ENCODE peak calls at places on chromosomes 16 and 17, in seven cellular contexts. One of them, this sample, is unnamed.

GRCh38 chr17:69055334-69055733 is 5.4 kb downstream of the ABCA9 start:
- DNase-seq in IMR-90: no peak
- DNase-seq in BJ: no peak
- DNase-seq in AG10803: no peak
- DNase-seq in NB4: no peak
- DNase-seq in A549: no peak
- DNase-seq in glutamatergic neuron: no peak
- DNase-seq in this sample: no peak

GRCh38 chr17:49031965-49032928 is 35.1 kb downstream of the IGF2BP1 start:
- DNase-seq in IMR-90: peak; percentile 81
- DNase-seq in BJ: no peak
- DNase-seq in AG10803: peak; percentile 77
- DNase-seq in NB4: peak; percentile 82
- DNase-seq in A549: peak; percentile 87
- DNase-seq in glutamatergic neuron: peak; percentile 38
- DNase-seq in this sample: no peak

GRCh38 chr17:76243826-76244679 is 3.8 kb upstream of the RNF157 start:
- DNase-seq in IMR-90: no peak
- DNase-seq in BJ: no peak
- DNase-seq in AG10803: peak; percentile 73
- DNase-seq in NB4: no peak
- DNase-seq in A549: no peak
- DNase-seq in glutamatergic neuron: no peak
- DNase-seq in this sample: no peak

GRCh38 chr17:33200116-33200515 is 93.0 kb downstream of the ASIC2 start:
- DNase-seq in IMR-90: peak; percentile 6
- DNase-seq in BJ: no peak
- DNase-seq in AG10803: peak; percentile 52
- DNase-seq in NB4: no peak
- DNase-seq in A549: peak; percentile 40
- DNase-seq in glutamatergic neuron: no peak
- DNase-seq in this sample: no peak

GRCh38 chr17:44065668-44066203 is 735 bp downstream of the LSM12 start:
- DNase-seq in IMR-90: no peak
- DNase-seq in BJ: no peak
- DNase-seq in AG10803: no peak
- DNase-seq in NB4: no peak
- DNase-seq in A549: no peak
- DNase-seq in glutamatergic neuron: no peak
- DNase-seq in this sample: no peak

GRCh38 chr16:84176192-84177053 is 10.4 kb downstream of the TAF1C start:
- DNase-seq in IMR-90: no peak
- DNase-seq in BJ: no peak
- DNase-seq in AG10803: no peak
- DNase-seq in NB4: peak; percentile 19
- DNase-seq in A549: no peak
- DNase-seq in glutamatergic neuron: no peak
- DNase-seq in this sample: no peak

GRCh38 chr16:55470533-55471371 is 8.2 kb upstream of the MMP2 start:
- DNase-seq in IMR-90: no peak
- DNase-seq in BJ: no peak
- DNase-seq in AG10803: peak; percentile 78
- DNase-seq in NB4: peak; percentile 31
- DNase-seq in A549: no peak
- DNase-seq in glutamatergic neuron: no peak
- DNase-seq in this sample: no peak

GRCh38 chr16:15494231-15494630 is 59.8 kb downstream of the BMERB1 start:
- DNase-seq in IMR-90: peak; percentile 56
- DNase-seq in BJ: no peak
- DNase-seq in AG10803: peak; percentile 77
- DNase-seq in NB4: no peak
- DNase-seq in A549: peak; percentile 65
- DNase-seq in glutamatergic neuron: no peak
- DNase-seq in this sample: no peak

GRCh38 chr16:49556252-49557069 is 182.9 kb downstream of the C16orf78 start:
- DNase-seq in IMR-90: peak; percentile 35
- DNase-seq in BJ: no peak
- DNase-seq in AG10803: peak; percentile 7
- DNase-seq in NB4: peak; percentile 40
- DNase-seq in A549: peak; percentile 31
- DNase-seq in glutamatergic neuron: peak; percentile 36
- DNase-seq in this sample: no peak

GRCh38 chr16:24364596-24364995 is 108.5 kb downstream of the CACNG3 start:
- DNase-seq in IMR-90: no peak
- DNase-seq in BJ: no peak
- DNase-seq in AG10803: no peak
- DNase-seq in NB4: no peak
- DNase-seq in A549: no peak
- DNase-seq in glutamatergic neuron: no peak
- DNase-seq in this sample: no peak

GRCh38 chr17:79843917-79844815 is 4.9 kb upstream of the CBX4 start:
- DNase-seq in IMR-90: peak; percentile 61
- DNase-seq in BJ: no peak
- DNase-seq in AG10803: peak; percentile 73
- DNase-seq in NB4: peak; percentile 54
- DNase-seq in A549: peak; percentile 75
- DNase-seq in glutamatergic neuron: peak; percentile 68
- DNase-seq in this sample: no peak

GRCh38 chr16:80347002-80347401 is 193.8 kb upstream of the DYNLRB2 start:
- DNase-seq in IMR-90: no peak
- DNase-seq in BJ: no peak
- DNase-seq in AG10803: no peak
- DNase-seq in NB4: no peak
- DNase-seq in A549: no peak
- DNase-seq in glutamatergic neuron: no peak
- DNase-seq in this sample: no peak

GRCh38 chr16:1096164-1097082 is at the start of gene C1QTNF8:
- DNase-seq in IMR-90: no peak
- DNase-seq in BJ: no peak
- DNase-seq in AG10803: no peak
- DNase-seq in NB4: no peak
- DNase-seq in A549: no peak
- DNase-seq in glutamatergic neuron: no peak
- DNase-seq in this sample: no peak

GRCh38 chr16:57510016-57510871 is 24.0 kb upstream of the DOK4 start:
- DNase-seq in IMR-90: no peak
- DNase-seq in BJ: no peak
- DNase-seq in AG10803: no peak
- DNase-seq in NB4: no peak
- DNase-seq in A549: no peak
- DNase-seq in glutamatergic neuron: no peak
- DNase-seq in this sample: no peak

GRCh38 chr17:38733315-38734234 is 3.4 kb downstream of the CISD3 start:
- DNase-seq in IMR-90: no peak
- DNase-seq in BJ: no peak
- DNase-seq in AG10803: no peak
- DNase-seq in NB4: peak; percentile 51
- DNase-seq in A549: peak; percentile 67
- DNase-seq in glutamatergic neuron: no peak
- DNase-seq in this sample: no peak

GRCh38 chr17:82310877-82311276 is 6.5 kb downstream of the CD7 start:
- DNase-seq in IMR-90: no peak
- DNase-seq in BJ: no peak
- DNase-seq in AG10803: no peak
- DNase-seq in NB4: no peak
- DNase-seq in A549: no peak
- DNase-seq in glutamatergic neuron: no peak
- DNase-seq in this sample: no peak

GRCh38 chr16:88526906-88527185 is 43.4 kb upstream of the ZC3H18 start:
- DNase-seq in IMR-90: no peak
- DNase-seq in BJ: no peak
- DNase-seq in AG10803: no peak
- DNase-seq in NB4: no peak
- DNase-seq in A549: no peak
- DNase-seq in glutamatergic neuron: no peak
- DNase-seq in this sample: no peak

GRCh38 chr17:82280537-82280936 is 7.0 kb upstream of the CSNK1D start:
- DNase-seq in IMR-90: no peak
- DNase-seq in BJ: no peak
- DNase-seq in AG10803: no peak
- DNase-seq in NB4: no peak
- DNase-seq in A549: no peak
- DNase-seq in glutamatergic neuron: no peak
- DNase-seq in this sample: no peak

GRCh38 chr17:32111141-32111771 is 31.0 kb upstream of the RHOT1 start:
- DNase-seq in IMR-90: peak; percentile 68
- DNase-seq in BJ: no peak
- DNase-seq in AG10803: no peak
- DNase-seq in NB4: peak; percentile 66
- DNase-seq in A549: peak; percentile 68
- DNase-seq in glutamatergic neuron: peak; percentile 40
- DNase-seq in this sample: no peak

GRCh38 chr16:58128181-58128631 is 975 bp downstream of the CFAP20 start:
- DNase-seq in IMR-90: no peak
- DNase-seq in BJ: no peak
- DNase-seq in AG10803: peak; percentile 17
- DNase-seq in NB4: peak; percentile 9
- DNase-seq in A549: no peak
- DNase-seq in glutamatergic neuron: no peak
- DNase-seq in this sample: no peak

GRCh38 chr16:19881028-19881427 is 3.6 kb downstream of the GPRC5B start:
- DNase-seq in IMR-90: no peak
- DNase-seq in BJ: no peak
- DNase-seq in AG10803: no peak
- DNase-seq in NB4: no peak
- DNase-seq in A549: no peak
- DNase-seq in glutamatergic neuron: no peak
- DNase-seq in this sample: no peak
- TF ChIP-seq CTCF in IMR-90: no peak
- TF ChIP-seq CTCF in BJ: no peak
- TF ChIP-seq CTCF in AG10803: no peak
- TF ChIP-seq CTCF in NB4: no peak
- TF ChIP-seq CTCF in A549: no peak
- TF ChIP-seq CTCF in glutamatergic neuron: no peak
- TF ChIP-seq CTCF in this sample: no peak

GRCh38 chr16:21300309-21301167 is 22.4 kb upstream of the CRYM start:
- DNase-seq in IMR-90: peak; percentile 100
- DNase-seq in BJ: peak; percentile 100
- DNase-seq in AG10803: peak; percentile 100
- DNase-seq in NB4: peak; percentile 96
- DNase-seq in A549: peak; percentile 99
- DNase-seq in glutamatergic neuron: peak; percentile 77
- DNase-seq in this sample: peak; percentile 88
- TF ChIP-seq CTCF in IMR-90: peak; percentile 99
- TF ChIP-seq CTCF in BJ: peak; percentile 92
- TF ChIP-seq CTCF in AG10803: peak; percentile 95
- TF ChIP-seq CTCF in NB4: peak; percentile 79
- TF ChIP-seq CTCF in A549: peak; percentile 97
- TF ChIP-seq CTCF in glutamatergic neuron: no peak
- TF ChIP-seq CTCF in this sample: peak; percentile 22

GRCh38 chr17:18248300-18248731 is 10.2 kb downstream of the FLII start:
- DNase-seq in IMR-90: peak; percentile 71
- DNase-seq in BJ: no peak
- DNase-seq in AG10803: peak; percentile 59
- DNase-seq in NB4: peak; percentile 82
- DNase-seq in A549: peak; percentile 83
- DNase-seq in glutamatergic neuron: peak; percentile 78
- DNase-seq in this sample: peak; percentile 69
- TF ChIP-seq CTCF in IMR-90: peak; percentile 66
- TF ChIP-seq CTCF in BJ: peak; percentile 79
- TF ChIP-seq CTCF in AG10803: peak; percentile 70
- TF ChIP-seq CTCF in NB4: peak; percentile 74
- TF ChIP-seq CTCF in A549: peak; percentile 86
- TF ChIP-seq CTCF in glutamatergic neuron: peak; percentile 59
- TF ChIP-seq CTCF in this sample: peak; percentile 83

GRCh38 chr17:67615011-67615561 is 102.7 kb upstream of the NOL11 start:
- DNase-seq in IMR-90: no peak
- DNase-seq in BJ: no peak
- DNase-seq in AG10803: no peak
- DNase-seq in NB4: no peak
- DNase-seq in A549: no peak
- DNase-seq in glutamatergic neuron: peak; percentile 56
- DNase-seq in this sample: no peak
- TF ChIP-seq CTCF in IMR-90: no peak
- TF ChIP-seq CTCF in BJ: no peak
- TF ChIP-seq CTCF in AG10803: no peak
- TF ChIP-seq CTCF in NB4: no peak
- TF ChIP-seq CTCF in A549: no peak
- TF ChIP-seq CTCF in glutamatergic neuron: no peak
- TF ChIP-seq CTCF in this sample: no peak

DNA sequence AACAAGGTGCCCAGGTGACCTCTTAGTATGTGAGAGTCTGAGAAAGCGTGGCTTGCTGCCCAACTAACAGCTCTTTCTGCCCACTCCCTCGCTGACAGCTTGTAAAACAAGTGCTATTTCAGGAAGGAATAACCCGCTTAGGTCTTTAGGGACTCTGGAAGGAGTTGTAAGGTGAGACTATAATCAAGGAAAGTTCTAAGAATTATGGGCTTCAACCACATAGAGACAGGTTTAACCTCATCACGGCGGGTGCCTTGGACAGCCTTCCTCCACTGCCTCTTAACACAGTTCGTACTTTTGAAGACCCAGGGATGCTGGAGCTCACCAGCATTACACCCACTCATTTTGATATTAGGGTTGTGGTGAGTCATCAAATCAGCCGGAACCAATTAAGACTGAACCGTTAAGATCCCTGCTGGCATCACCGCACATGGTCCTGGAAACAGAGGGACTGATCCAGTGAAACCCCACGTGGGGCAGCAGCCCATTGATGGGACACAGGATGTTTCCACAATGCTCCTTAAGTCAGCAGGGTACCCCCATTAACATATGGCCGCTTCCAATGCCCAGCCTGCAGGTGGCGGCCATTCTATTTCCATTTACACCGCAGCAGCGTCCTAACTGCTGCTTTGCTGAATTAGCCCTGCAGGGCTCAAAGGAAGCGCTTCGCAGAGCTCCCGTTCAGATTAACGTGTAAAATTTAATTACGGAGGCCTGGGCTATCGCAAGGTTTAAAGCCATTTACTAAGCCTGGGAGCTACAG is 176.6 kb upstream of the SDK2 start:
- DNase-seq in IMR-90: no peak
- DNase-seq in BJ: no peak
- DNase-seq in AG10803: peak; percentile 34
- DNase-seq in NB4: peak; percentile 8
- DNase-seq in A549: no peak
- DNase-seq in glutamatergic neuron: peak; percentile 33
- DNase-seq in this sample: no peak
- TF ChIP-seq CTCF in IMR-90: no peak
- TF ChIP-seq CTCF in BJ: no peak
- TF ChIP-seq CTCF in AG10803: peak; percentile 12
- TF ChIP-seq CTCF in NB4: no peak
- TF ChIP-seq CTCF in A549: no peak
- TF ChIP-seq CTCF in glutamatergic neuron: no peak
- TF ChIP-seq CTCF in this sample: no peak

This sample was measured in CD14-positive monocyte.